ENCODE peak calls at places on chromosome 14, in six cellular contexts. One of them, this sample, is unnamed.

GRCh38 chr14:21096438-21096837 is 2.0 kb downstream of the ZNF219 start:
- DNase-seq in AG09309: no peak
- DNase-seq in heart right ventricle: no peak
- DNase-seq in aorta: no peak
- DNase-seq in fibroblast of pulmonary artery: no peak
- DNase-seq in psoas muscle: no peak
- DNase-seq in this sample: no peak

GRCh38 chr14:93234798-93235197 is 27.7 kb downstream of the UBR7 start:
- DNase-seq in AG09309: peak
- DNase-seq in heart right ventricle: no peak
- DNase-seq in aorta: peak
- DNase-seq in fibroblast of pulmonary artery: peak
- DNase-seq in psoas muscle: no peak
- DNase-seq in this sample: peak

GRCh38 chr14:32076278-32077080 is 625 bp upstream of the ARHGAP5 start:
- DNase-seq in AG09309: peak
- DNase-seq in heart right ventricle: peak
- DNase-seq in aorta: peak
- DNase-seq in fibroblast of pulmonary artery: peak
- DNase-seq in psoas muscle: peak
- DNase-seq in this sample: peak

GRCh38 chr14:20873370-20874177 is 17.6 kb upstream of the RNASE3 start:
- DNase-seq in AG09309: no peak
- DNase-seq in heart right ventricle: peak
- DNase-seq in aorta: peak
- DNase-seq in fibroblast of pulmonary artery: peak
- DNase-seq in psoas muscle: peak
- DNase-seq in this sample: peak

GRCh38 chr14:76015191-76015590 is 29.6 kb downstream of the IFT43 start:
- DNase-seq in AG09309: no peak
- DNase-seq in heart right ventricle: no peak
- DNase-seq in aorta: no peak
- DNase-seq in fibroblast of pulmonary artery: no peak
- DNase-seq in psoas muscle: no peak
- DNase-seq in this sample: no peak

GRCh38 chr14:51564460-51564859 is 87.2 kb upstream of the FRMD6 start:
- DNase-seq in AG09309: no peak
- DNase-seq in heart right ventricle: no peak
- DNase-seq in aorta: no peak
- DNase-seq in fibroblast of pulmonary artery: no peak
- DNase-seq in psoas muscle: no peak
- DNase-seq in this sample: no peak

GRCh38 chr14:96058606-96059200 is 19.5 kb downstream of the C14orf132 start:
- DNase-seq in AG09309: no peak
- DNase-seq in heart right ventricle: no peak
- DNase-seq in aorta: no peak
- DNase-seq in fibroblast of pulmonary artery: no peak
- DNase-seq in psoas muscle: no peak
- DNase-seq in this sample: no peak

GRCh38 chr14:30443368-30444007 is 115.5 kb upstream of the G2E3 start:
- DNase-seq in AG09309: peak
- DNase-seq in heart right ventricle: no peak
- DNase-seq in aorta: no peak
- DNase-seq in fibroblast of pulmonary artery: peak
- DNase-seq in psoas muscle: no peak
- DNase-seq in this sample: peak

GRCh38 chr14:81594012-81594411 is 60.4 kb upstream of the SEL1L start:
- DNase-seq in AG09309: no peak
- DNase-seq in heart right ventricle: peak
- DNase-seq in aorta: peak
- DNase-seq in fibroblast of pulmonary artery: no peak
- DNase-seq in psoas muscle: no peak
- DNase-seq in this sample: no peak

GRCh38 chr14:68790656-68791077 is 2.2 kb downstream of the ZFP36L1 start:
- DNase-seq in AG09309: no peak
- DNase-seq in heart right ventricle: no peak
- DNase-seq in aorta: no peak
- DNase-seq in fibroblast of pulmonary artery: peak
- DNase-seq in psoas muscle: no peak
- DNase-seq in this sample: no peak

GRCh38 chr14:104735830-104736642 is 12.0 kb downstream of the ADSS1 start:
- DNase-seq in AG09309: peak
- DNase-seq in heart right ventricle: peak
- DNase-seq in aorta: peak
- DNase-seq in fibroblast of pulmonary artery: peak
- DNase-seq in psoas muscle: peak
- DNase-seq in this sample: peak

GRCh38 chr14:39184628-39185255 is 9.7 kb downstream of the PNN start:
- DNase-seq in AG09309: no peak
- DNase-seq in heart right ventricle: no peak
- DNase-seq in aorta: no peak
- DNase-seq in fibroblast of pulmonary artery: no peak
- DNase-seq in psoas muscle: no peak
- DNase-seq in this sample: no peak

GRCh38 chr14:104240426-104241157 is 102.2 kb downstream of the KIF26A start:
- DNase-seq in AG09309: no peak
- DNase-seq in heart right ventricle: no peak
- DNase-seq in aorta: no peak
- DNase-seq in fibroblast of pulmonary artery: no peak
- DNase-seq in psoas muscle: peak
- DNase-seq in this sample: no peak

GRCh38 chr14:98725676-98726075 is 546.3 kb downstream of the BCL11B start:
- DNase-seq in AG09309: no peak
- DNase-seq in heart right ventricle: no peak
- DNase-seq in aorta: no peak
- DNase-seq in fibroblast of pulmonary artery: no peak
- DNase-seq in psoas muscle: no peak
- DNase-seq in this sample: no peak

GRCh38 chr14:90785474-90785873 is 30.8 kb downstream of the TTC7B start:
- DNase-seq in AG09309: no peak
- DNase-seq in heart right ventricle: no peak
- DNase-seq in aorta: peak
- DNase-seq in fibroblast of pulmonary artery: peak
- DNase-seq in psoas muscle: no peak
- DNase-seq in this sample: no peak

GRCh38 chr14:97180304-97181200 is 383.4 kb downstream of the VRK1 start:
- DNase-seq in AG09309: peak
- DNase-seq in heart right ventricle: no peak
- DNase-seq in aorta: no peak
- DNase-seq in fibroblast of pulmonary artery: peak
- DNase-seq in psoas muscle: no peak
- DNase-seq in this sample: peak

GRCh38 chr14:96060161-96060933 is 21.2 kb downstream of the C14orf132 start:
- DNase-seq in AG09309: no peak
- DNase-seq in heart right ventricle: no peak
- DNase-seq in aorta: no peak
- DNase-seq in fibroblast of pulmonary artery: no peak
- DNase-seq in psoas muscle: no peak
- DNase-seq in this sample: no peak

GRCh38 chr14:77455966-77456640 is 1.3 kb downstream of the VIPAS39 start:
- DNase-seq in AG09309: no peak
- DNase-seq in heart right ventricle: no peak
- DNase-seq in aorta: no peak
- DNase-seq in fibroblast of pulmonary artery: no peak
- DNase-seq in psoas muscle: no peak
- DNase-seq in this sample: no peak
- H3K4me3 ChIP-seq in AG09309: no peak
- H3K4me3 ChIP-seq in heart right ventricle: peak
- H3K4me3 ChIP-seq in aorta: peak
- H3K4me3 ChIP-seq in fibroblast of pulmonary artery: peak
- H3K4me3 ChIP-seq in psoas muscle: peak
- H3K4me3 ChIP-seq in this sample: no peak

DNA sequence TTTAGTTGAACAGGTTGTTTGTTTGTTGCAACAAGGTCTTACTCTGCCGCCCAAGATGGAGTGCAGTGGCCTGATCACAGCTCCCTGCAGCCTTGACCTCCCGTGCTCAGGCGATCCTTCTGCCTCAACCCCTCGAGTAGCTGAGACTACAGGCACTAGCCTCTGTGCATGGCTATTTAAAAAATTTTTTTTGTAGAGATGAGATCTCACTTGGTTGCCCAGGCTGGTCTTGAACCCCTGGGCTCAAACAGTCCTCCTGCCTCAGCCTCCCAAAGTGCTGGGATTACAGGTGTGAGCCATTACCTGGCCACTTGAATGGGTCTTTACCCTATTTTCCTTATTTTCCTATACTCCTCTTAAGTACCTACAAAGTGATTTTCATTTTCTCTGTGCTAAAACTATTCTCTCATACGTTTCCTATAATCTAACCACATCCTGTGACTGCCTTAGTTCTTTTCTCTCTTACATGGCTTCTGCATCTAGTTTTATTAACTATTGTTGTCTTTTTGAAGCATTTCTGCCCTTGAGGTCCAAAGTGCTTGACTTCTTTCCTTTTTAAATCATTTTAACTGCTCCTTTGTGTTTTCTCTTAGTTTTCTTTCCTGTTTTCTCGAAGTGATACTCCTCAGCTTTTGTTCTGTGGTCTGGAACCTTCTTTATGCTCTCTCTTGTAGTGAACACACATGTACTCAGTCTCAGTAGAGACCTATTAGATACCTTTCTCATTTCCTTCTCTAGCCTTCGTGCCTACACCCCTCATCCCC is 14.1 kb downstream of the GPX2 start:
- DNase-seq in AG09309: no peak
- DNase-seq in heart right ventricle: no peak
- DNase-seq in aorta: no peak
- DNase-seq in fibroblast of pulmonary artery: no peak
- DNase-seq in psoas muscle: no peak
- DNase-seq in this sample: no peak
- H3K4me3 ChIP-seq in AG09309: no peak
- H3K4me3 ChIP-seq in heart right ventricle: no peak
- H3K4me3 ChIP-seq in aorta: no peak
- H3K4me3 ChIP-seq in fibroblast of pulmonary artery: no peak
- H3K4me3 ChIP-seq in psoas muscle: no peak
- H3K4me3 ChIP-seq in this sample: no peak

GRCh38 chr14:80278293-80279037 is 67.2 kb upstream of the DIO2 start:
- DNase-seq in AG09309: no peak
- DNase-seq in heart right ventricle: peak
- DNase-seq in aorta: peak
- DNase-seq in fibroblast of pulmonary artery: peak
- DNase-seq in psoas muscle: no peak
- DNase-seq in this sample: no peak
- H3K4me3 ChIP-seq in AG09309: no peak
- H3K4me3 ChIP-seq in heart right ventricle: no peak
- H3K4me3 ChIP-seq in aorta: no peak
- H3K4me3 ChIP-seq in fibroblast of pulmonary artery: no peak
- H3K4me3 ChIP-seq in psoas muscle: no peak
- H3K4me3 ChIP-seq in this sample: no peak

GRCh38 chr14:103188691-103189480 is 65.6 kb downstream of the TNFAIP2 start:
- DNase-seq in AG09309: no peak
- DNase-seq in heart right ventricle: peak
- DNase-seq in aorta: no peak
- DNase-seq in fibroblast of pulmonary artery: peak
- DNase-seq in psoas muscle: peak
- DNase-seq in this sample: no peak

GRCh38 chr14:103187911-103188310 is 64.7 kb downstream of the TNFAIP2 start:
- DNase-seq in AG09309: no peak
- DNase-seq in heart right ventricle: no peak
- DNase-seq in aorta: no peak
- DNase-seq in fibroblast of pulmonary artery: no peak
- DNase-seq in psoas muscle: no peak
- DNase-seq in this sample: no peak

GRCh38 chr14:103191856-103192835 is 68.9 kb downstream of the TNFAIP2 start:
- DNase-seq in AG09309: no peak
- DNase-seq in heart right ventricle: no peak
- DNase-seq in aorta: no peak
- DNase-seq in fibroblast of pulmonary artery: no peak
- DNase-seq in psoas muscle: peak
- DNase-seq in this sample: no peak

GRCh38 chr14:103190731-103191130 is 67.5 kb downstream of the TNFAIP2 start:
- DNase-seq in AG09309: no peak
- DNase-seq in heart right ventricle: no peak
- DNase-seq in aorta: no peak
- DNase-seq in fibroblast of pulmonary artery: no peak
- DNase-seq in psoas muscle: no peak
- DNase-seq in this sample: no peak

GRCh38 chr14:103189481-103190470 is 66.5 kb downstream of the TNFAIP2 start:
- DNase-seq in AG09309: no peak
- DNase-seq in heart right ventricle: no peak
- DNase-seq in aorta: no peak
- DNase-seq in fibroblast of pulmonary artery: no peak
- DNase-seq in psoas muscle: no peak
- DNase-seq in this sample: no peak
- H3K4me3 ChIP-seq in AG09309: no peak
- H3K4me3 ChIP-seq in heart right ventricle: peak
- H3K4me3 ChIP-seq in aorta: no peak
- H3K4me3 ChIP-seq in fibroblast of pulmonary artery: no peak
- H3K4me3 ChIP-seq in psoas muscle: peak
- H3K4me3 ChIP-seq in this sample: no peak

DNA sequence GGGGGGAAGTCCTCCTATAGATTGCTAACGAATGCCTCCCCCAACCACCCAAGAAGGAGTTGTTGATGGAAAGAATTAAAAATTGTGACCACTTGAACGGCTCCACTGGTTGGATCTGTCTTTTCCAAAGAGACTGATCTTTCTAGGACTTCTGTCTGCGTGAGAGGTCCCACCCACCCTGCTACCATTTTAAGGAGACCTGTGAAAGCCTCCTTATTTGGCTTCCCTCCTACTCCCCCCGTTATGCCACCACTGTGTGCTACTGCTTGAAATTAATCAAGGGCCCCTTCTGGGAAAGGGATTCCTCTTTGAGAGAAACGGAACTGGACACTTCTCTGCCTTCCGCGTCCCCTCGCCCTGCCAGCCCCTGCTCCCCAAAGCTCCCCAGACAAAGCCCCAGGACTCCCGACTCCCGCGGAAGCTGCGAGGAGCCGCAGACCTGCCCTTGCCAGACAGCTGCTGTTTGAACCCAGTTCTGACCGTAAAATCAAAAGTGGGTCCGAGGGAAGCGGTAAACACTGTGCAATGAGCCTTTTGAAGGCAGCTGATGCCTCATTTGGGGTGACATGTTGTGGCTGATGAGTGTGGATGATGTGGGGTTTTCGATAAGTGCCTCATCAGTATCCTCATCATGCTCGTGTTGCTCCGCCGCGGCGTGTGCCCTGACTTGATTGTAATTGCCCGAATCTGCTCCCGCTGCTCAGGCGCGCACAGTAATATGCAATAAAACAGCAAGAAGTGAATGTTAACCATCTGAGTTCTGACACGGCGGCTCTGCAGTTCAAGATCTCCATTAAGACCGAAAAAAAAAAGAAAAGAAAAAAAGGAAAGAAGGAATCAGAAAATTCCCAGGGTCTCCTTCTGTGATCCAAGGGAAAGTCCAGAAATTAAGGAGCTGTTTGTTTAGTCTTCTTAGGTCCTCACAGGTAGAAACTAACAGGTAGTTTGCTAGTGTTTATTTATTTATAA is 48.2 kb downstream of the MBIP start:
- DNase-seq in AG09309: no peak
- DNase-seq in heart right ventricle: no peak
- DNase-seq in aorta: no peak
- DNase-seq in fibroblast of pulmonary artery: peak
- DNase-seq in psoas muscle: no peak
- DNase-seq in this sample: no peak
- H3K4me3 ChIP-seq in AG09309: peak
- H3K4me3 ChIP-seq in heart right ventricle: peak
- H3K4me3 ChIP-seq in aorta: no peak
- H3K4me3 ChIP-seq in fibroblast of pulmonary artery: peak
- H3K4me3 ChIP-seq in psoas muscle: peak
- H3K4me3 ChIP-seq in this sample: peak

GRCh38 chr14:100567877-100568163 is 19.4 kb downstream of the BEGAIN start:
- DNase-seq in AG09309: no peak
- DNase-seq in heart right ventricle: no peak
- DNase-seq in aorta: no peak
- DNase-seq in fibroblast of pulmonary artery: no peak
- DNase-seq in psoas muscle: no peak
- DNase-seq in this sample: no peak
- H3K4me3 ChIP-seq in AG09309: no peak
- H3K4me3 ChIP-seq in heart right ventricle: peak
- H3K4me3 ChIP-seq in aorta: no peak
- H3K4me3 ChIP-seq in fibroblast of pulmonary artery: no peak
- H3K4me3 ChIP-seq in psoas muscle: peak
- H3K4me3 ChIP-seq in this sample: peak

GRCh38 chr14:50021261-50021660 is 95.1 kb downstream of the VCPKMT start:
- DNase-seq in AG09309: no peak
- DNase-seq in heart right ventricle: no peak
- DNase-seq in aorta: no peak
- DNase-seq in fibroblast of pulmonary artery: no peak
- DNase-seq in psoas muscle: no peak
- DNase-seq in this sample: no peak
- H3K4me3 ChIP-seq in AG09309: no peak
- H3K4me3 ChIP-seq in heart right ventricle: no peak
- H3K4me3 ChIP-seq in aorta: no peak
- H3K4me3 ChIP-seq in fibroblast of pulmonary artery: no peak
- H3K4me3 ChIP-seq in psoas muscle: no peak
- H3K4me3 ChIP-seq in this sample: no peak

This sample was measured in skeletal muscle cell.